ENCODE peak calls at places on chromosomes 3 and 15, in four cellular contexts. E is NCI-H1436 treated with DMSO at 0.1 percent for 48 hours, F is ovary, G is progenitor cell of endocrine pancreas. X is an unnamed sample.

GRCh38 chr3:127808197-127808596 is 14.1 kb downstream of the MGLL start:
- DNase-seq in E (no peak), F (no peak), G (no peak), X (no peak)

GRCh38 chr3:189974372-189974771 is 146.3 kb downstream of the P3H2 start:
- DNase-seq in E (no peak), F (no peak), G (no peak), X (no peak)

GRCh38 chr3:171173732-171174131 is 147.2 kb upstream of the SLC2A2 start:
- DNase-seq in E (no peak), F (no peak), G (no peak), X (peak; percentile 25)

GRCh38 chr15:41568350-41569017 is 9.5 kb downstream of the TYRO3 start:
- DNase-seq in E (no peak), F (peak; percentile 79), G (peak; percentile 67), X (no peak)

GRCh38 chr15:60009124-60009523 is 5.0 kb downstream of the FOXB1 start:
- DNase-seq in E (no peak), F (no peak), G (no peak), X (no peak)

GRCh38 chr3:46603461-46604062 is 8.8 kb upstream of the FAM240A start:
- DNase-seq in E (no peak), F (no peak), G (no peak), X (no peak)

GRCh38 chr3:42473083-42473932 is 29.1 kb upstream of the VIPR1 start:
- DNase-seq in E (no peak), F (no peak), G (no peak), X (no peak)

GRCh38 chr3:97882975-97883598 is 61.3 kb downstream of the CRYBG3 start:
- DNase-seq in E (no peak), F (no peak), G (no peak), X (no peak)

GRCh38 chr3:157100997-157101396 is 59.0 kb downstream of the CCNL1 start:
- DNase-seq in E (no peak), F (no peak), G (no peak), X (no peak)

GRCh38 chr3:187243933-187244564 is 46.8 kb downstream of the RTP1 start:
- DNase-seq in E (no peak), F (no peak), G (no peak), X (no peak)